ENCODE peak calls at places on chromosomes 4 and X, in nine cellular contexts. O, N, M, E, J, P, X, B and F are unnamed samples.

GRCh38 chrX:45711231-45711630 is 510.6 kb upstream of the DIPK2B start:
- DNase-seq in O (no peak), N (no peak), M (no peak), E (peak), J (peak), P (peak), X (no peak), B (no peak), F (no peak)

GRCh38 chr4:105036991-105037390 is 109.7 kb upstream of the TET2 start:
- DNase-seq in O (no peak), N (no peak), M (no peak), E (no peak), J (no peak), P (no peak), X (no peak), B (no peak), F (no peak)

GRCh38 chr4:62191446-62191845 is 991.3 kb downstream of the ADGRL3 start:
- DNase-seq in O (peak), N (no peak), M (no peak), E (no peak), J (no peak), P (no peak), X (no peak), B (no peak), F (no peak)

GRCh38 chr4:109435635-109436034 is 2.0 kb downstream of the SEC24B start:
- DNase-seq in O (no peak), N (no peak), M (no peak), E (no peak), J (no peak), P (no peak), X (no peak), B (peak), F (no peak)

GRCh38 chr4:88991746-88992145 is 65.2 kb downstream of the FAM13A start:
- DNase-seq in O (no peak), N (no peak), M (no peak), E (peak), J (no peak), P (peak), X (no peak), B (no peak), F (peak)

GRCh38 chr4:26558166-26558895 is 25.6 kb upstream of the TBC1D19 start:
- DNase-seq in O (no peak), N (no peak), M (no peak), E (no peak), J (no peak), P (no peak), X (no peak), B (no peak), F (no peak)

GRCh38 chr4:121998024-121998423 is 46.2 kb upstream of the TRPC3 start:
- DNase-seq in O (peak), N (no peak), M (no peak), E (no peak), J (peak), P (peak), X (no peak), B (no peak), F (no peak)

GRCh38 chr4:140344621-140345020 is 28.8 kb upstream of the SCOC start:
- DNase-seq in O (no peak), N (no peak), M (no peak), E (no peak), J (no peak), P (no peak), X (no peak), B (no peak), F (no peak)

GRCh38 chr4:59728496-59728895 is 1471.6 kb upstream of the ADGRL3 start:
- DNase-seq in O (no peak), N (no peak), M (no peak), E (no peak), J (no peak), P (no peak), X (no peak), B (no peak), F (no peak)

GRCh38 chr4:186068581-186069402 is at the start of gene TLR3:
- DNase-seq in O (no peak), N (no peak), M (peak), E (peak), J (peak), P (peak), X (no peak), B (no peak), F (no peak)

GRCh38 chrX:129754266-129755024 is 15.7 kb downstream of the XPNPEP2 start:
- DNase-seq in O (no peak), N (no peak), M (no peak), E (peak), J (no peak), P (no peak), X (no peak), B (no peak), F (no peak)

GRCh38 chr4:166012129-166013078 is 139.4 kb downstream of the TLL1 start:
- DNase-seq in O (no peak), N (no peak), M (no peak), E (no peak), J (no peak), P (peak), X (no peak), B (no peak), F (no peak)

GRCh38 chr4:150579591-150580234 is 2.2 kb upstream of the MAB21L2 start:
- DNase-seq in O (no peak), N (peak), M (no peak), E (no peak), J (no peak), P (no peak), X (no peak), B (peak), F (no peak)

GRCh38 chr4:71765837-71766236 is 18.0 kb downstream of the GC start:
- DNase-seq in O (no peak), N (no peak), M (no peak), E (no peak), J (no peak), P (peak), X (no peak), B (no peak), F (no peak)

GRCh38 chrX:73765776-73766465 is 202.9 kb downstream of the CHIC1 start:
- DNase-seq in O (peak), N (no peak), M (no peak), E (no peak), J (peak), P (no peak), X (no peak), B (peak), F (no peak)

GRCh38 chrX:43809463-43809862 is 72.8 kb downstream of the MAOB start:
- DNase-seq in O (no peak), N (no peak), M (peak), E (no peak), J (no peak), P (no peak), X (no peak), B (no peak), F (no peak)

GRCh38 chrX:130108647-130109428 is 1.5 kb downstream of the ELF4 start:
- DNase-seq in O (no peak), N (peak), M (no peak), E (no peak), J (peak), P (peak), X (no peak), B (no peak), F (no peak)

GRCh38 chrX:52082578-52082977 is 13.6 kb upstream of the MAGED4B start:
- DNase-seq in O (no peak), N (no peak), M (peak), E (no peak), J (peak), P (no peak), X (no peak), B (no peak), F (no peak)

GRCh38 chr4:168651864-168652263 is 155.0 kb downstream of the PALLD start:
- DNase-seq in O (no peak), N (no peak), M (no peak), E (no peak), J (no peak), P (no peak), X (no peak), B (no peak), F (no peak)

GRCh38 chr4:36402008-36402758 is 120.8 kb downstream of the DTHD1 start:
- DNase-seq in O (no peak), N (no peak), M (no peak), E (no peak), J (no peak), P (no peak), X (no peak), B (no peak), F (no peak)

GRCh38 chr4:95122001-95122400 is 364.2 kb downstream of the BMPR1B start:
- DNase-seq in O (no peak), N (no peak), M (no peak), E (no peak), J (no peak), P (no peak), X (no peak), B (no peak), F (no peak)

GRCh38 chr4:173332021-173332487 is 2.1 kb downstream of the HMGB2 start:
- DNase-seq in O (no peak), N (no peak), M (no peak), E (peak), J (peak), P (peak), X (no peak), B (no peak), F (no peak)

GRCh38 chr4:42280327-42281095 is 116.8 kb upstream of the SHISA3 start:
- DNase-seq in O (peak), N (no peak), M (no peak), E (peak), J (peak), P (peak), X (no peak), B (no peak), F (no peak)

GRCh38 chr4:2792396-2792710 is 532 bp upstream of the SH3BP2 start:
- DNase-seq in O (no peak), N (no peak), M (no peak), E (no peak), J (no peak), P (no peak), X (no peak), B (no peak), F (no peak)

GRCh38 chr4:181301735-181302380 is 941.3 kb upstream of the TENM3 start:
- DNase-seq in O (peak), N (peak), M (no peak), E (no peak), J (peak), P (peak), X (peak), B (peak), F (no peak)

GRCh38 chr4:162457071-162457865 is 293.5 kb upstream of the FSTL5 start:
- DNase-seq in O (no peak), N (no peak), M (no peak), E (no peak), J (no peak), P (peak), X (no peak), B (no peak), F (no peak)